ENCODE peak calls at places on chromosomes 5 and 9, in ten cellular contexts. S, D, A, H, L, Q, V, X, J and G are unnamed samples.
A peak's percentile ranks its signal among the peaks of the same experiment; 100 is the strongest.

GRCh38 chr9:89759563-89759962 is 154.8 kb downstream of the GADD45G start:
- DNase-seq in X (no peak), L (no peak), S (no peak), D (no peak), V (no peak), J (no peak), H (no peak), Q (no peak), A (peak; percentile 75), G (no peak)

GRCh38 chr5:64213568-64213967 is 47.9 kb downstream of the RNF180 start:
- DNase-seq in Q (no peak), A (peak; percentile 25), X (no peak), J (no peak), D (no peak), S (no peak), H (no peak), V (no peak), L (no peak), G (no peak)

GRCh38 chr9:136965771-136966484 is 11.4 kb upstream of the PTGDS start:
- DNase-seq in X (no peak), J (no peak), Q (no peak), A (no peak), H (no peak), D (no peak), V (no peak), L (peak; percentile 41), S (no peak), G (no peak)

GRCh38 chr5:5198815-5199214 is 58.7 kb downstream of the ADAMTS16 start:
- DNase-seq in Q (no peak), J (no peak), D (no peak), V (no peak), H (no peak), X (no peak), L (no peak), S (no peak), A (no peak), G (no peak)

GRCh38 chr5:75142566-75143136 is 90.3 kb upstream of the GCNT4 start:
- DNase-seq in A (no peak), Q (no peak), S (no peak), L (no peak), V (no peak), D (no peak), H (no peak), J (no peak), X (no peak), G (no peak)

GRCh38 chr5:42628821-42629220 is 127.8 kb upstream of the CCDC152 start:
- DNase-seq in Q (no peak), A (no peak), S (no peak), D (no peak), V (no peak), J (no peak), H (no peak), L (no peak), X (no peak), G (no peak)

GRCh38 chr9:21031091-21031817 is at the start of gene HACD4:
- DNase-seq in D (peak; percentile 60), L (peak; percentile 80), X (peak; percentile 45), J (no peak), Q (peak; percentile 8), S (no peak), H (no peak), V (peak; percentile 78), A (no peak), G (peak; percentile 60)

GRCh38 chr9:122120672-122121071 is 27.6 kb upstream of the TTLL11 start:
- DNase-seq in L (no peak), D (no peak), X (no peak), V (no peak), S (no peak), J (no peak), Q (no peak), H (no peak), A (no peak), G (no peak)

GRCh38 chr9:133591985-133592384 is 17.2 kb downstream of the FAM163B start:
- DNase-seq in D (no peak), Q (no peak), L (no peak), A (no peak), H (no peak), S (no peak), X (no peak), J (no peak), V (no peak), G (no peak)

GRCh38 chr5:110371725-110372041 is 354.8 kb downstream of the TMEM232 start:
- DNase-seq in A (no peak), V (no peak), J (no peak), S (no peak), X (no peak), H (no peak), D (no peak), Q (no peak), L (no peak), G (no peak)

DNA sequence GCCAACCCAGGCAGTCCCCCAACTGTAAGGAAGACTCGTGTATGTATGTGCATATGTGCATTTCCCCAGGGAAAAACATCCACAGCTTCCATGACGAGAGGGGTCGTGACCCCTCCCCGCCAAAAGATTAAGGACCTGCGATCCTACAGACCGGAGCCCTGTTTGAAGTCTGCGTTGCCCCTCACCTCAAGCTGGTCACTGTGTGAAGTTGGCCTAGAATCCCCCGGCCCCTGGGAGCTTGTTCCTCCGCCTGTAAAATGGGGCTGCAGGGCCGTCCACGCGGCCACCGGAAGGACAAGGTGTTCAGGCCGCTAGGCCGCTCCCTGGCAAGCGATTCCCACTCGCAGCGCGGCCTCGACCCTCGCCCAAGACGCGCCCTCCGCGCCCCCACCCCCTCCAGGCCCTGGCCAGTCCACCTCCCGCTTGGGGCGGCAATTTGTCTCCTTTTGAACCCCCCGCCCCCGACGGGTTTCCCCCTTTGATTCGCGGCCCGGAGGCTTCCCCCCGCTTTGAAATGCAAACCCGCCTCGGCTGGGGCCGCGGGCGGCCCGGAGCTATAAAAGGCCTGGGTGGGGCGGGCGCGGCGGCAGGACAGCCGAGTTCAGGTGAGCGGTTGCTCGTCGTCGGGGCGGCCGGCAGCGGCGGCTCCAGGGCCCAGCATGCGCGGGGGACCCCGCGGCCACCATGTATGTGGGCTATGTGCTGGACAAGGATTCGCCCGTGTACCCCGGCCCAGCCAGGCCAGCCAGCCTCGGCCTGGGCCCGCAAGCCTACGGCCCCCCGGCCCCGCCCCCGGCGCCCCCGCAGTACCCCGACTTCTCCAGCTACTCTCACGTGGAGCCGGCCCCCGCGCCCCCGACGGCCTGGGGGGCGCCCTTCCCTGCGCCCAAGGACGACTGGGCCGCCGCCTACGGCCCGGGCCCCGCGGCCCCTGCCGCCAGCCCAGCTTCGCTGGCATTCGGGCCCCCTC is at the start of gene CDX1:
- DNase-seq in D (no peak), Q (no peak), A (no peak), H (no peak), J (no peak), V (no peak), L (no peak), S (no peak), X (no peak), G (no peak)
- H3K4me3 ChIP-seq in D (no peak within 1 kb of the TSS), Q (no peak within 1 kb of the TSS), A (no peak within 1 kb of the TSS), H (no peak within 1 kb of the TSS), J (no peak within 1 kb of the TSS), V (no peak within 1 kb of the TSS), L (no peak within 1 kb of the TSS), S (no peak within 1 kb of the TSS), X (no peak within 1 kb of the TSS), G (no peak within 1 kb of the TSS)

GRCh38 chr5:119451561-119451960 is 736 bp upstream of the HSD17B4 start:
- DNase-seq in V (peak; percentile 52), J (no peak), A (no peak), H (no peak), D (no peak), S (no peak), Q (no peak), L (no peak), X (no peak), G (no peak)
- H3K4me3 ChIP-seq in V (no peak overlapping the region), J (peak overlapping the region; percentile 72), A (peak overlapping the region; percentile 96), H (no peak overlapping the region), D (no peak overlapping the region), S (no peak overlapping the region), Q (no peak overlapping the region), L (no peak overlapping the region), X (no peak overlapping the region), G (no peak overlapping the region)

GRCh38 chr5:168291961-168292782 is 727 bp downstream of the WWC1 start:
- DNase-seq in L (no peak), A (no peak), S (no peak), Q (no peak), V (peak; percentile 79), X (no peak), H (no peak), D (no peak), J (no peak), G (no peak)

GRCh38 chr5:168291281-168291960 is at the start of gene WWC1:
- DNase-seq in J (peak; percentile 79), A (no peak), Q (peak; percentile 84), D (peak; percentile 17), X (peak; percentile 40), V (peak; percentile 92), L (peak; percentile 92), S (no peak), H (no peak), G (peak; percentile 15)

GRCh38 chr5:168292783-168293696 is 1.6 kb downstream of the WWC1 start:
- DNase-seq in L (no peak), Q (no peak), H (no peak), A (no peak), V (no peak), J (no peak), D (no peak), S (no peak), X (no peak), G (no peak)

GRCh38 chr5:168288349-168289245 is 2.8 kb upstream of the WWC1 start:
- DNase-seq in D (no peak), V (no peak), X (peak; percentile 35), H (no peak), J (peak; percentile 76), L (peak; percentile 71), A (no peak), Q (peak; percentile 94), S (no peak), G (no peak)

GRCh38 chr5:168290902-168291280 is 554 bp upstream of the WWC1 start:
- DNase-seq in V (no peak), D (no peak), Q (no peak), S (no peak), X (no peak), H (no peak), J (no peak), A (no peak), L (no peak), G (no peak)
- H3K4me3 ChIP-seq in V (peak overlapping the region; percentile 75), D (no peak overlapping the region), Q (peak overlapping the region; percentile 53), S (peak overlapping the region; percentile 48), X (no peak overlapping the region), H (no peak overlapping the region), J (peak overlapping the region; percentile 70), A (no peak overlapping the region), L (no peak overlapping the region), G (no peak overlapping the region)

DNA sequence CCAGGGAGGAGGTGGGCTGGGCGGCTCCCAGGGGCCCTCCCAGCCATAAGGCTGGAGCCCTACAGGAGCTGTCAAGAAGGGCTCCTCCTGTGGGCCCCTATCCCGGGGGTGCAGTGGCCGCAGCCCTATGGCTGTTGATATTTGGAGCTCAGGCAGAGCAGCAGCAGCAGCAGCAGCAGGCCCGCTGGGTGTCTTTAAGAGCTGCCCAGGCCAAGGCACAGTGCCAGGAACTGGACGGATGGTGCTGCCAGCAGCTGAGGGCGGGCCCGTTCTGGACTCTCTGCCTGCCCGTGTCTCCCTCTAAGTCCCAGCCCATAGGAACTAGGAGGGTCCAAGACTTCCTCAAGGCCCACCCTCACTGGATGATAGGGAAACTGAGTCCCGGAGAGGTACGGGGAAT is 3.6 kb downstream of the AK1 start:
- DNase-seq in J (no peak), Q (no peak), D (no peak), H (no peak), S (no peak), L (peak; percentile 86), X (peak; percentile 47), V (no peak), A (no peak), G (no peak)
- H3K4me3 ChIP-seq in J (no peak overlapping the region), Q (no peak overlapping the region), D (no peak overlapping the region), H (no peak overlapping the region), S (no peak overlapping the region), L (no peak overlapping the region), X (no peak overlapping the region), V (no peak overlapping the region), A (no peak overlapping the region), G (no peak overlapping the region)